ENCODE peak calls at places on chromosomes 3 and 15, in eight cellular contexts. One of them, this sample, is unnamed.

GRCh38 chr3:121362035-121362734 is 183.6 kb downstream of the POLQ start:
- DNase-seq in Peyer's patch: no peak
- DNase-seq in Right ventricle myocardium superior: peak; percentile 22
- DNase-seq in NCI-H2081 treated with DMSO at 0.1 percent for 48 hours: no peak
- DNase-seq in stimulated activated CD4-positive, alpha-beta T cell treated with anti-CD3 and anti-CD28 coated beads, Interleukin-15, amount 100 ng/mL, for 1 hour: no peak
- DNase-seq in T-helper 9 cell: no peak
- DNase-seq in GM03348: no peak
- DNase-seq in heart right ventricle: no peak
- DNase-seq in this sample: no peak

GRCh38 chr3:33889394-33890039 is 91.1 kb downstream of the PDCD6IP start:
- DNase-seq in Peyer's patch: no peak
- DNase-seq in Right ventricle myocardium superior: no peak
- DNase-seq in NCI-H2081 treated with DMSO at 0.1 percent for 48 hours: no peak
- DNase-seq in stimulated activated CD4-positive, alpha-beta T cell treated with anti-CD3 and anti-CD28 coated beads, Interleukin-15, amount 100 ng/mL, for 1 hour: no peak
- DNase-seq in T-helper 9 cell: no peak
- DNase-seq in GM03348: no peak
- DNase-seq in heart right ventricle: no peak
- DNase-seq in this sample: no peak

GRCh38 chr3:53150247-53151085 is 10.5 kb upstream of the PRKCD start:
- DNase-seq in Peyer's patch: peak; percentile 79
- DNase-seq in Right ventricle myocardium superior: no peak
- DNase-seq in NCI-H2081 treated with DMSO at 0.1 percent for 48 hours: no peak
- DNase-seq in stimulated activated CD4-positive, alpha-beta T cell treated with anti-CD3 and anti-CD28 coated beads, Interleukin-15, amount 100 ng/mL, for 1 hour: no peak
- DNase-seq in T-helper 9 cell: no peak
- DNase-seq in GM03348: peak; percentile 42
- DNase-seq in heart right ventricle: no peak
- DNase-seq in this sample: no peak

GRCh38 chr3:13282986-13283876 is 136.9 kb downstream of the NUP210 start:
- DNase-seq in Peyer's patch: peak; percentile 41
- DNase-seq in Right ventricle myocardium superior: peak; percentile 40
- DNase-seq in NCI-H2081 treated with DMSO at 0.1 percent for 48 hours: peak; percentile 25
- DNase-seq in stimulated activated CD4-positive, alpha-beta T cell treated with anti-CD3 and anti-CD28 coated beads, Interleukin-15, amount 100 ng/mL, for 1 hour: no peak
- DNase-seq in T-helper 9 cell: no peak
- DNase-seq in GM03348: no peak
- DNase-seq in heart right ventricle: peak; percentile 46
- DNase-seq in this sample: no peak

GRCh38 chr3:147405552-147406254 is 640 bp downstream of the ZIC4 start:
- DNase-seq in Peyer's patch: no peak
- DNase-seq in Right ventricle myocardium superior: no peak
- DNase-seq in NCI-H2081 treated with DMSO at 0.1 percent for 48 hours: no peak
- DNase-seq in stimulated activated CD4-positive, alpha-beta T cell treated with anti-CD3 and anti-CD28 coated beads, Interleukin-15, amount 100 ng/mL, for 1 hour: no peak
- DNase-seq in T-helper 9 cell: no peak
- DNase-seq in GM03348: no peak
- DNase-seq in heart right ventricle: no peak
- DNase-seq in this sample: no peak

GRCh38 chr15:74400313-74400850 is 32.9 kb upstream of the CYP11A1 start:
- DNase-seq in Peyer's patch: no peak
- DNase-seq in Right ventricle myocardium superior: no peak
- DNase-seq in NCI-H2081 treated with DMSO at 0.1 percent for 48 hours: no peak
- DNase-seq in stimulated activated CD4-positive, alpha-beta T cell treated with anti-CD3 and anti-CD28 coated beads, Interleukin-15, amount 100 ng/mL, for 1 hour: no peak
- DNase-seq in T-helper 9 cell: no peak
- DNase-seq in GM03348: no peak
- DNase-seq in heart right ventricle: no peak
- DNase-seq in this sample: no peak

GRCh38 chr3:160400631-160401150 is 1.2 kb downstream of the SMC4 start:
- DNase-seq in Peyer's patch: peak; percentile 69
- DNase-seq in Right ventricle myocardium superior: peak; percentile 56
- DNase-seq in NCI-H2081 treated with DMSO at 0.1 percent for 48 hours: no peak
- DNase-seq in stimulated activated CD4-positive, alpha-beta T cell treated with anti-CD3 and anti-CD28 coated beads, Interleukin-15, amount 100 ng/mL, for 1 hour: no peak
- DNase-seq in T-helper 9 cell: peak; percentile 6
- DNase-seq in GM03348: peak; percentile 20
- DNase-seq in heart right ventricle: peak; percentile 31
- DNase-seq in this sample: no peak

GRCh38 chr3:78712270-78712669 is 1055.5 kb downstream of the ROBO1 start:
- DNase-seq in Peyer's patch: no peak
- DNase-seq in Right ventricle myocardium superior: no peak
- DNase-seq in NCI-H2081 treated with DMSO at 0.1 percent for 48 hours: no peak
- DNase-seq in stimulated activated CD4-positive, alpha-beta T cell treated with anti-CD3 and anti-CD28 coated beads, Interleukin-15, amount 100 ng/mL, for 1 hour: no peak
- DNase-seq in T-helper 9 cell: no peak
- DNase-seq in GM03348: no peak
- DNase-seq in heart right ventricle: no peak
- DNase-seq in this sample: no peak

GRCh38 chr15:66006986-66007385 is 137.7 kb downstream of the RAB11A start:
- DNase-seq in Peyer's patch: no peak
- DNase-seq in Right ventricle myocardium superior: no peak
- DNase-seq in NCI-H2081 treated with DMSO at 0.1 percent for 48 hours: no peak
- DNase-seq in stimulated activated CD4-positive, alpha-beta T cell treated with anti-CD3 and anti-CD28 coated beads, Interleukin-15, amount 100 ng/mL, for 1 hour: no peak
- DNase-seq in T-helper 9 cell: no peak
- DNase-seq in GM03348: no peak
- DNase-seq in heart right ventricle: no peak
- DNase-seq in this sample: no peak

GRCh38 chr3:32685604-32686185 is 707 bp downstream of the CNOT10 start:
- DNase-seq in Peyer's patch: no peak
- DNase-seq in Right ventricle myocardium superior: no peak
- DNase-seq in NCI-H2081 treated with DMSO at 0.1 percent for 48 hours: no peak
- DNase-seq in stimulated activated CD4-positive, alpha-beta T cell treated with anti-CD3 and anti-CD28 coated beads, Interleukin-15, amount 100 ng/mL, for 1 hour: no peak
- DNase-seq in T-helper 9 cell: no peak
- DNase-seq in GM03348: no peak
- DNase-seq in heart right ventricle: no peak
- DNase-seq in this sample: no peak

GRCh38 chr3:31469385-31469784 is 63.3 kb upstream of the STT3B start:
- DNase-seq in Peyer's patch: no peak
- DNase-seq in Right ventricle myocardium superior: no peak
- DNase-seq in NCI-H2081 treated with DMSO at 0.1 percent for 48 hours: no peak
- DNase-seq in stimulated activated CD4-positive, alpha-beta T cell treated with anti-CD3 and anti-CD28 coated beads, Interleukin-15, amount 100 ng/mL, for 1 hour: no peak
- DNase-seq in T-helper 9 cell: no peak
- DNase-seq in GM03348: no peak
- DNase-seq in heart right ventricle: no peak
- DNase-seq in this sample: no peak

GRCh38 chr3:37171144-37171543 is 3.2 kb downstream of the LRRFIP2 start:
- DNase-seq in Peyer's patch: no peak
- DNase-seq in Right ventricle myocardium superior: peak; percentile 62
- DNase-seq in NCI-H2081 treated with DMSO at 0.1 percent for 48 hours: no peak
- DNase-seq in stimulated activated CD4-positive, alpha-beta T cell treated with anti-CD3 and anti-CD28 coated beads, Interleukin-15, amount 100 ng/mL, for 1 hour: no peak
- DNase-seq in T-helper 9 cell: no peak
- DNase-seq in GM03348: no peak
- DNase-seq in heart right ventricle: peak; percentile 24
- DNase-seq in this sample: no peak

GRCh38 chr3:123025642-123026521 is 1.7 kb downstream of the SEMA5B start:
- DNase-seq in Peyer's patch: no peak
- DNase-seq in Right ventricle myocardium superior: no peak
- DNase-seq in NCI-H2081 treated with DMSO at 0.1 percent for 48 hours: no peak
- DNase-seq in stimulated activated CD4-positive, alpha-beta T cell treated with anti-CD3 and anti-CD28 coated beads, Interleukin-15, amount 100 ng/mL, for 1 hour: no peak
- DNase-seq in T-helper 9 cell: no peak
- DNase-seq in GM03348: peak; percentile 17
- DNase-seq in heart right ventricle: peak; percentile 29
- DNase-seq in this sample: no peak

GRCh38 chr3:125140011-125140813 is 72.3 kb downstream of the SLC12A8 start:
- DNase-seq in Peyer's patch: no peak
- DNase-seq in Right ventricle myocardium superior: no peak
- DNase-seq in NCI-H2081 treated with DMSO at 0.1 percent for 48 hours: no peak
- DNase-seq in stimulated activated CD4-positive, alpha-beta T cell treated with anti-CD3 and anti-CD28 coated beads, Interleukin-15, amount 100 ng/mL, for 1 hour: no peak
- DNase-seq in T-helper 9 cell: no peak
- DNase-seq in GM03348: peak; percentile 54
- DNase-seq in heart right ventricle: no peak
- DNase-seq in this sample: no peak

GRCh38 chr15:59349715-59350420 is 22.8 kb downstream of the MYO1E start:
- DNase-seq in Peyer's patch: no peak
- DNase-seq in Right ventricle myocardium superior: no peak
- DNase-seq in NCI-H2081 treated with DMSO at 0.1 percent for 48 hours: no peak
- DNase-seq in stimulated activated CD4-positive, alpha-beta T cell treated with anti-CD3 and anti-CD28 coated beads, Interleukin-15, amount 100 ng/mL, for 1 hour: no peak
- DNase-seq in T-helper 9 cell: no peak
- DNase-seq in GM03348: peak; percentile 87
- DNase-seq in heart right ventricle: no peak
- DNase-seq in this sample: no peak

GRCh38 chr3:57983734-57984518 is 24.3 kb upstream of the FLNB start:
- DNase-seq in Peyer's patch: peak; percentile 76
- DNase-seq in Right ventricle myocardium superior: peak; percentile 64
- DNase-seq in NCI-H2081 treated with DMSO at 0.1 percent for 48 hours: no peak
- DNase-seq in stimulated activated CD4-positive, alpha-beta T cell treated with anti-CD3 and anti-CD28 coated beads, Interleukin-15, amount 100 ng/mL, for 1 hour: peak; percentile 7
- DNase-seq in T-helper 9 cell: no peak
- DNase-seq in GM03348: peak; percentile 81
- DNase-seq in heart right ventricle: peak; percentile 27
- DNase-seq in this sample: no peak

GRCh38 chr3:24810881-24811280 is 316.2 kb upstream of the THRB start:
- DNase-seq in Peyer's patch: no peak
- DNase-seq in Right ventricle myocardium superior: no peak
- DNase-seq in NCI-H2081 treated with DMSO at 0.1 percent for 48 hours: no peak
- DNase-seq in stimulated activated CD4-positive, alpha-beta T cell treated with anti-CD3 and anti-CD28 coated beads, Interleukin-15, amount 100 ng/mL, for 1 hour: no peak
- DNase-seq in T-helper 9 cell: no peak
- DNase-seq in GM03348: no peak
- DNase-seq in heart right ventricle: no peak
- DNase-seq in this sample: no peak

GRCh38 chr15:35713733-35714132 is 167.8 kb upstream of the DPH6 start:
- DNase-seq in Peyer's patch: no peak
- DNase-seq in Right ventricle myocardium superior: no peak
- DNase-seq in NCI-H2081 treated with DMSO at 0.1 percent for 48 hours: no peak
- DNase-seq in stimulated activated CD4-positive, alpha-beta T cell treated with anti-CD3 and anti-CD28 coated beads, Interleukin-15, amount 100 ng/mL, for 1 hour: no peak
- DNase-seq in T-helper 9 cell: no peak
- DNase-seq in GM03348: peak; percentile 39
- DNase-seq in heart right ventricle: no peak
- DNase-seq in this sample: no peak

GRCh38 chr3:42772670-42773408 is at the start of gene CCDC13:
- DNase-seq in Peyer's patch: peak; percentile 88
- DNase-seq in Right ventricle myocardium superior: peak; percentile 99
- DNase-seq in NCI-H2081 treated with DMSO at 0.1 percent for 48 hours: no peak
- DNase-seq in stimulated activated CD4-positive, alpha-beta T cell treated with anti-CD3 and anti-CD28 coated beads, Interleukin-15, amount 100 ng/mL, for 1 hour: peak; percentile 61
- DNase-seq in T-helper 9 cell: peak; percentile 70
- DNase-seq in GM03348: peak; percentile 92
- DNase-seq in heart right ventricle: peak; percentile 97
- DNase-seq in this sample: peak; percentile 79

GRCh38 chr3:57570878-57571277 is 14.8 kb downstream of the PDE12 start:
- DNase-seq in Peyer's patch: no peak
- DNase-seq in Right ventricle myocardium superior: no peak
- DNase-seq in NCI-H2081 treated with DMSO at 0.1 percent for 48 hours: no peak
- DNase-seq in stimulated activated CD4-positive, alpha-beta T cell treated with anti-CD3 and anti-CD28 coated beads, Interleukin-15, amount 100 ng/mL, for 1 hour: no peak
- DNase-seq in T-helper 9 cell: no peak
- DNase-seq in GM03348: no peak
- DNase-seq in heart right ventricle: no peak
- DNase-seq in this sample: no peak

GRCh38 chr3:56929809-56930615 is 128.3 kb upstream of the ARHGEF3 start:
- DNase-seq in Peyer's patch: no peak
- DNase-seq in Right ventricle myocardium superior: no peak
- DNase-seq in NCI-H2081 treated with DMSO at 0.1 percent for 48 hours: no peak
- DNase-seq in stimulated activated CD4-positive, alpha-beta T cell treated with anti-CD3 and anti-CD28 coated beads, Interleukin-15, amount 100 ng/mL, for 1 hour: no peak
- DNase-seq in T-helper 9 cell: no peak
- DNase-seq in GM03348: no peak
- DNase-seq in heart right ventricle: no peak
- DNase-seq in this sample: no peak

This sample was measured in esophagus squamous epithelium.